ENCODE peak calls at places on chromosome 19, in seven cellular contexts. S is heart right ventricle, M is cardiac muscle cell, E is HFF-Myc, J is ovary, R is fibroblast of the aortic adventitia, D is omental fat pad. O is an unnamed sample.

GRCh38 chr19:51339313-51339686 is 2.6 kb downstream of the VSIG10L start:
- DNase-seq in S (no peak), E (no peak), J (no peak), D (no peak), M (no peak), R (no peak), O (peak; percentile 43)

GRCh38 chr19:50908311-50908710 is 2.9 kb downstream of the KLK4 start:
- DNase-seq in M (no peak), S (no peak), J (no peak), D (no peak), E (no peak), R (no peak), O (no peak)

GRCh38 chr19:3642987-3643386 is 16.4 kb upstream of the CACTIN start:
- DNase-seq in M (no peak), R (no peak), S (no peak), J (no peak), D (no peak), E (no peak), O (no peak)

GRCh38 chr19:4504874-4505569 is 13.3 kb downstream of the PLIN4 start:
- DNase-seq in R (no peak), M (no peak), E (no peak), D (no peak), J (no peak), S (no peak), O (no peak)

GRCh38 chr19:42275517-42275916 is 6.5 kb downstream of the CIC start:
- DNase-seq in R (no peak), S (no peak), J (no peak), M (no peak), E (no peak), D (no peak), O (no peak)

GRCh38 chr19:44954649-44955499 is at the start of gene CLPTM1:
- DNase-seq in R (peak; percentile 98), J (peak; percentile 97), E (peak; percentile 91), D (peak; percentile 83), S (peak; percentile 98), M (peak; percentile 98), O (peak; percentile 98)

GRCh38 chr19:19630426-19630825 is 2.4 kb upstream of the LPAR2 start:
- DNase-seq in M (no peak), S (no peak), R (no peak), J (no peak), D (no peak), E (no peak), O (no peak)

GRCh38 chr19:17049711-17050280 is 23.2 kb upstream of the CPAMD8 start:
- DNase-seq in S (no peak), R (peak; percentile 70), D (no peak), J (no peak), M (peak; percentile 56), E (no peak), O (no peak)

GRCh38 chr19:30227071-30227621 is 145.0 kb upstream of the ZNF536 start:
- DNase-seq in R (no peak), S (peak; percentile 19), E (no peak), D (no peak), M (no peak), J (no peak), O (no peak)

GRCh38 chr19:49874503-49875157 is 2.5 kb downstream of the AKT1S1 start:
- DNase-seq in S (no peak), M (no peak), E (no peak), D (no peak), J (no peak), R (no peak), O (no peak)

GRCh38 chr19:49880162-49880869 is 2.8 kb downstream of the TBC1D17 start:
- DNase-seq in E (no peak), J (no peak), R (no peak), S (no peak), M (no peak), D (no peak), O (no peak)

GRCh38 chr19:33280351-33280921 is 21.9 kb downstream of the CEBPA start:
- DNase-seq in M (no peak), E (no peak), S (no peak), D (no peak), R (no peak), J (no peak), O (peak; percentile 80)

GRCh38 chr19:5314012-5314906 is 26.4 kb downstream of the PTPRS start:
- DNase-seq in J (no peak), S (no peak), R (peak; percentile 16), D (no peak), E (no peak), M (peak; percentile 25), O (no peak)

GRCh38 chr19:54312011-54312410 is 955 bp downstream of the LILRA5 start:
- DNase-seq in E (no peak), J (no peak), R (no peak), D (no peak), M (no peak), S (no peak), O (no peak)

GRCh38 chr19:35612559-35613321 is at the start of gene HAUS5:
- DNase-seq in J (peak; percentile 89), S (peak; percentile 94), R (peak; percentile 84), E (peak; percentile 68), D (peak; percentile 95), M (peak; percentile 94), O (peak; percentile 98)
- TF ChIP-seq CTCF in J (no peak), S (no peak), R (no peak), E (no peak), D (no peak), M (no peak), O (no peak)

GRCh38 chr19:1400281-1401137 is 833 bp downstream of the GAMT start:
- DNase-seq in D (no peak), E (no peak), J (peak; percentile 53), M (peak; percentile 22), S (peak; percentile 73), R (no peak), O (peak; percentile 67)

GRCh38 chr19:1401889-1402217 is 511 bp upstream of the GAMT start:
- DNase-seq in S (no peak), J (no peak), R (no peak), M (no peak), D (no peak), E (no peak), O (no peak)

GRCh38 chr19:1402411-1403070 is 1.2 kb upstream of the GAMT start:
- DNase-seq in R (no peak), S (no peak), E (no peak), D (no peak), M (no peak), J (no peak), O (no peak)

GRCh38 chr19:1399745-1400144 is 1.6 kb downstream of the GAMT start:
- DNase-seq in E (no peak), M (no peak), D (no peak), J (no peak), S (no peak), R (no peak), O (no peak)

DNA sequence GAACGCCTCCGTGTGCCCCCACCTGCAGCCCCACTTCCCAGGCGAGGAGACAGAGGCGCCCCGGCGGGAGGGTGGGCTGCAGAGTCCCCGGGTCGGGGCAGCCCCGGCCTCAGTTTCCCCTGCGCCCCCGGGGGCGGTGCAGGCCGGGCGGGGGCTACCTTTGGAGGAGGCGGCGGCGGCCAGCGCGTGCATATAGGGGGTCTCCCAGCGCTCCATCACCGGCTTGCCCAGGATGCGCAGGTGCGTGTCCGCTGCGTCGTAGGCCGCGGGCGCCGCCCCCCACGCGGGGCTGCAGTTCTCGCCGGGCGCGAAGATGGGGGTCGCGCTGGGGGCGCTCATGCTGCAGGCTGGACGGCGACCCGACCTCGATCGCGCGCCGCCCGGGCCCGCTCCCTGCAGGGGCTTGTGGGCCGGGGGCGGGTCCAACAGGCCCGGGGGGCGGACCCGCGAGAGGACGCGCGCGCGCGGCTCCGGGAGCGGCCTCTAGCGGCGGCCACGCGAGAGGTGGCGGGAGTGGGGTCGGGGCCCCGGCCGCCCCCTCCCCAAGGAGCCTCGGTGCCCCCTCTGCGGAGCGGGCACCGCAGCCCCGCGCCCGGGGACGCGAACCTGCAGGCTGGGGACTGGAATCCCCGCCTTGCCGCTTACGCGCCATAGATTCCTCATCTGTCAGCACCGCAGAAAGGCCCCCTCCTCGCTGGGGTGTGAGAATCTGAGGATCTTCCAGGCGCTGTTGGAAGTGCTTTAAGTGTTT is at the start of gene GAMT:
- DNase-seq in S (peak; percentile 68), E (no peak), R (no peak), J (no peak), M (peak; percentile 42), D (no peak), O (peak; percentile 91)
- TF ChIP-seq CTCF in S (peak; percentile 65), E (peak; percentile 9), R (peak; percentile 21), J (no peak), M (peak; percentile 23), D (no peak), O (peak; percentile 69)

GRCh38 chr19:18065173-18065495 is 21.6 kb downstream of the IL12RB1 start:
- DNase-seq in J (no peak), R (no peak), E (no peak), D (no peak), M (no peak), S (no peak), O (no peak)

GRCh38 chr19:18059902-18060301 is 26.8 kb downstream of the IL12RB1 start:
- DNase-seq in D (no peak), J (no peak), S (no peak), M (no peak), R (no peak), E (no peak), O (no peak)

GRCh38 chr19:18060472-18060871 is 26.3 kb downstream of the IL12RB1 start:
- DNase-seq in D (no peak), J (no peak), M (no peak), S (no peak), E (no peak), R (no peak), O (no peak)

GRCh38 chr19:18062043-18062442 is 24.7 kb downstream of the IL12RB1 start:
- DNase-seq in S (no peak), R (no peak), D (no peak), M (no peak), E (no peak), J (no peak), O (no peak)

GRCh38 chr19:18063463-18063862 is 23.3 kb downstream of the IL12RB1 start:
- DNase-seq in M (no peak), D (no peak), R (no peak), J (no peak), E (no peak), S (no peak), O (no peak)
- TF ChIP-seq CTCF in M (peak; percentile 14), D (no peak), R (no peak), J (no peak), E (peak; percentile 6), S (no peak), O (no peak)

DNA sequence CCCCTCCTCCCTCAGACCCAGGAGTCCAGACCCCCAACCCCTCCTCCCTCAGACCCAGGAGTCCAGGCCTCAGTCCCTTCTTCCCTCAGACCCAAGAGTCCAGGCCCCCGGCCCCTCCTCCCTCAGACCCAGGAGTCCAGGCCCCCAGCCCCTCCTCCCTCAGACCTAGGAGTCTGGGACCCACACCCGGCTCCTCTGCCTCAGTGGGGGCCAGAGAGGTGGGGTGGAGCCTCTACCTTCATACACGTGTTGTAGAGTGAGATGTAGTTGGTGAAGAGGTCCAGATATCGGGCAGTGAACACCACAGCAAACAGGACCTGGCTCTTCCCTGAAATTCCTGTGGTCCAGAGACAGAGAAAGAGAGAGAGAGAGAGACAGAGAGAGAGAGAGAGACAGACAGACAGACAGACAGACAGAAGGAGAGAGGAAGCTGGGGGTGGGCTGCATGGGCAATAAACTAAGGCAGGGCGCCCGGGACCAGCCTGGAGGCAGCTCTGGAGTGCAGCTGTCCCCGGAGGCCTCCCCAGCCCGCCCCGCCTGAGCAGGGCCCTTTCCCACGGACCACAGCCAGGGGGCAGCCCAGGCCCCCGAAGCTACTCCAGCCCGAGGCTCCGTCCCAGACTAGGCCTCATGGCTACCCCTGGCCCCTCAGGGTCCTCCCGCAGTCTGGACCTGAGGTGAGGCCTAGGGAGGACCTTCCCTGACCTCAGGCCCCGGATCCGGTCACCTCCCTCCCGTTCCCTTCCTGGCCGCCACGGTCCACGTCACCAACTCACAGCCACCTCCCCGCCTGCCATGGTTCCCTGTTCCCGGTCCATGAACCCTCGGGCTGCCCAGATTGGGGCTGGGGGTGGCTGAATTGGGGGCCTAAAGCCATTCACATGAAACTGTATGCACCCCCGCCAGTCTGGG is 907 bp downstream of the KDELR1 start:
- DNase-seq in D (no peak), S (peak; percentile 74), R (peak; percentile 51), J (peak; percentile 49), M (peak; percentile 72), E (no peak), O (peak; percentile 82)
- TF ChIP-seq CTCF in D (no peak), S (peak; percentile 73), R (peak; percentile 83), J (peak; percentile 64), M (peak; percentile 70), E (peak; percentile 68), O (peak; percentile 74)